ENCODE peak calls at places on chromosomes 3 and 15, in ten cellular contexts. L is activated CD8-positive, alpha-beta T cell treated with anti-CD3 and anti-CD28 coated beads, Interleukin-2, amount 10 ng/mL, durations not matched to agents 7 days and 5 days; K is CD8-positive, alpha-beta memory T cell; S is progenitor cell of endocrine pancreas; T is NCI-H1048; V is A549; J is iris pigment epithelial cell; M is right lobe of liver; R is B cell; U is nucleus accumbens. N is an unnamed sample.

GRCh38 chr3:194223951-194224350 is 88.0 kb downstream of the HES1 start:
- DNase-seq in L (no peak), K (no peak), S (no peak), T (no peak), V (no peak), J (no peak), M (no peak), R (no peak), U (no peak), N (no peak)

GRCh38 chr3:55935241-55935640 is 448.1 kb upstream of the WNT5A start:
- DNase-seq in L (no peak), K (no peak), S (no peak), T (no peak), V (no peak), J (no peak), M (no peak), R (no peak), U (no peak), N (peak)

GRCh38 chr3:128072454-128073184 is 20.4 kb downstream of the SEC61A1 start:
- DNase-seq in L (no peak), K (no peak), S (no peak), T (no peak), V (no peak), J (no peak), M (peak), R (no peak), U (no peak), N (no peak)

GRCh38 chr3:14461748-14462324 is 59.4 kb downstream of the SLC6A6 start:
- DNase-seq in L (peak), K (peak), S (no peak), T (no peak), V (peak), J (peak), M (peak), R (peak), U (no peak), N (peak)

GRCh38 chr3:176739169-176739568 is 458.1 kb downstream of the TBL1XR1 start:
- DNase-seq in L (no peak), K (no peak), S (no peak), T (no peak), V (no peak), J (peak), M (no peak), R (no peak), U (no peak), N (no peak)

GRCh38 chr3:46565113-46565490 is 1.0 kb downstream of the LRRC2 start:
- DNase-seq in L (no peak), K (no peak), S (no peak), T (no peak), V (no peak), J (no peak), M (no peak), R (no peak), U (no peak), N (no peak)

GRCh38 chr15:72207576-72208085 is 10.0 kb upstream of the GRAMD2A start:
- DNase-seq in L (no peak), K (no peak), S (no peak), T (no peak), V (no peak), J (no peak), M (no peak), R (no peak), U (no peak), N (no peak)

GRCh38 chr3:148208975-148209374 is 488.7 kb upstream of the AGTR1 start:
- DNase-seq in L (no peak), K (no peak), S (no peak), T (no peak), V (no peak), J (no peak), M (no peak), R (no peak), U (no peak), N (no peak)

GRCh38 chr3:193510154-193510553 is 44.5 kb downstream of the ATP13A4 start:
- DNase-seq in L (no peak), K (no peak), S (no peak), T (no peak), V (no peak), J (no peak), M (no peak), R (no peak), U (no peak), N (no peak)

GRCh38 chr3:150349314-150350097 is 58.6 kb upstream of the TSC22D2 start:
- DNase-seq in L (no peak), K (no peak), S (no peak), T (no peak), V (peak), J (no peak), M (no peak), R (no peak), U (peak), N (no peak)

GRCh38 chr3:36298188-36298587 is 82.1 kb upstream of the STAC start:
- DNase-seq in L (no peak), K (no peak), S (no peak), T (no peak), V (no peak), J (no peak), M (no peak), R (no peak), U (no peak), N (no peak)

GRCh38 chr3:98589331-98589870 is 4.0 kb downstream of the CPOX start:
- DNase-seq in L (no peak), K (no peak), S (no peak), T (no peak), V (no peak), J (peak), M (no peak), R (no peak), U (no peak), N (no peak)

GRCh38 chr15:78907577-78907976 is 34.9 kb downstream of the MORF4L1 start:
- DNase-seq in L (no peak), K (no peak), S (no peak), T (no peak), V (no peak), J (no peak), M (no peak), R (no peak), U (no peak), N (no peak)

GRCh38 chr3:185149591-185149990 is 3.3 kb downstream of the C3orf70 start:
- DNase-seq in L (no peak), K (no peak), S (no peak), T (no peak), V (no peak), J (no peak), M (no peak), R (no peak), U (no peak), N (no peak)

GRCh38 chr3:134663646-134664456 is 13.0 kb upstream of the KY start:
- DNase-seq in L (no peak), K (no peak), S (no peak), T (no peak), V (no peak), J (no peak), M (no peak), R (no peak), U (no peak), N (no peak)

GRCh38 chr3:138328341-138328740 is 1.3 kb downstream of the NME9 start:
- DNase-seq in L (no peak), K (no peak), S (no peak), T (no peak), V (peak), J (peak), M (no peak), R (no peak), U (no peak), N (no peak)

GRCh38 chr3:122484985-122485384 is 29.8 kb downstream of the KPNA1 start:
- DNase-seq in L (no peak), K (no peak), S (no peak), T (no peak), V (no peak), J (peak), M (no peak), R (no peak), U (no peak), N (no peak)

GRCh38 chr15:85473455-85473854 is 93.1 kb downstream of the AKAP13 start:
- DNase-seq in L (no peak), K (no peak), S (no peak), T (no peak), V (no peak), J (peak), M (no peak), R (no peak), U (no peak), N (no peak)